ENCODE peak calls at places on chromosomes 6 and 20, in four cellular contexts. L is HCT116, U is PC-3, D is H9. O is an unnamed sample.

GRCh38 chr6:43992126-43992663 is 135.1 kb downstream of the MRPL14 start:
- DNase-seq in L (no peak), U (no peak), D (no peak), O (no peak)

GRCh38 chr6:51292659-51293058 is 474.0 kb downstream of the TFAP2B start:
- DNase-seq in L (no peak), U (peak), D (no peak), O (no peak)

GRCh38 chr6:132060591-132060990 is 109.4 kb upstream of the CCN2 start:
- DNase-seq in L (no peak), U (peak), D (no peak), O (peak)

GRCh38 chr20:14878676-14879019 is 541.2 kb upstream of the FLRT3 start:
- DNase-seq in L (no peak), U (no peak), D (no peak), O (no peak)

GRCh38 chr6:136728976-136729515 is 63.2 kb downstream of the MAP3K5 start:
- DNase-seq in L (no peak), U (no peak), D (no peak), O (no peak)

GRCh38 chr6:136897071-136897470 is 25.0 kb upstream of the SLC35D3 start:
- DNase-seq in L (no peak), U (no peak), D (no peak), O (no peak)

GRCh38 chr20:46680684-46681031 is 8.6 kb downstream of the TP53RK start:
- DNase-seq in L (no peak), U (no peak), D (no peak), O (no peak)

GRCh38 chr20:61271273-61272221 is 19.5 kb downstream of the CDH4 start:
- DNase-seq in L (no peak), U (no peak), D (no peak), O (no peak)

GRCh38 chr6:35170166-35170565 is 29.0 kb upstream of the TCP11 start:
- DNase-seq in L (no peak), U (no peak), D (no peak), O (no peak)

GRCh38 chr6:148223424-148223842 is 119.2 kb upstream of the SASH1 start:
- DNase-seq in L (no peak), U (peak), D (no peak), O (peak)

GRCh38 chr6:70724524-70724923 is 56.8 kb downstream of the SMAP1 start:
- DNase-seq in L (no peak), U (no peak), D (no peak), O (no peak)

GRCh38 chr6:188821-189655 is 103.2 kb upstream of the DUSP22 start:
- DNase-seq in L (peak), U (peak), D (peak), O (peak)

GRCh38 chr6:3325210-3325609 is 66.5 kb downstream of the PSMG4 start:
- DNase-seq in L (no peak), U (peak), D (no peak), O (peak)

GRCh38 chr20:16530201-16530681 is 43.0 kb downstream of the KIF16B start:
- DNase-seq in L (peak), U (peak), D (no peak), O (no peak)

GRCh38 chr6:35728663-35729348 is 8.0 kb upstream of the ARMC12 start:
- DNase-seq in L (no peak), U (no peak), D (no peak), O (no peak)

DNA sequence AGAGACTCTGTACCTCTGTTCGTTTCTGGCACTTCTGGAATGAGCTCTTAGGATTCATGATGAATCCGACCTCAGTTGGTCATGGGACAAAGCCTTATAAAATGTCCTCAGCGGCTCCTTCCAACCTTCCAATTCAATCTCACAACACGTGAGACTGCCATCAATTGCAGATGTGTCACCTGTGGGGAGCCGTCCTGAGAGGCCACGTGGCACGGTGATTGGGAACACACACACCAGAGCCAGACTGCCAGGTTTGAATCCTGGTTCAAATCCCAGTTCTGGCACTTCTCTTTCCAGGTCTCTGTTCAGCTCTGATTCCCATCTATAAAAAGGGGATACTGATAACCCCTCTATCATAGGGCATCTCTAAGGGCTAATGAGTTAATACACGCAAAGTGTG is 124.5 kb downstream of the ANKRD60 start:
- DNase-seq in L (no peak), U (no peak), D (no peak), O (no peak)
- H3K9ac ChIP-seq in L (no peak), U (no peak), D (no peak), O (no peak)

DNA sequence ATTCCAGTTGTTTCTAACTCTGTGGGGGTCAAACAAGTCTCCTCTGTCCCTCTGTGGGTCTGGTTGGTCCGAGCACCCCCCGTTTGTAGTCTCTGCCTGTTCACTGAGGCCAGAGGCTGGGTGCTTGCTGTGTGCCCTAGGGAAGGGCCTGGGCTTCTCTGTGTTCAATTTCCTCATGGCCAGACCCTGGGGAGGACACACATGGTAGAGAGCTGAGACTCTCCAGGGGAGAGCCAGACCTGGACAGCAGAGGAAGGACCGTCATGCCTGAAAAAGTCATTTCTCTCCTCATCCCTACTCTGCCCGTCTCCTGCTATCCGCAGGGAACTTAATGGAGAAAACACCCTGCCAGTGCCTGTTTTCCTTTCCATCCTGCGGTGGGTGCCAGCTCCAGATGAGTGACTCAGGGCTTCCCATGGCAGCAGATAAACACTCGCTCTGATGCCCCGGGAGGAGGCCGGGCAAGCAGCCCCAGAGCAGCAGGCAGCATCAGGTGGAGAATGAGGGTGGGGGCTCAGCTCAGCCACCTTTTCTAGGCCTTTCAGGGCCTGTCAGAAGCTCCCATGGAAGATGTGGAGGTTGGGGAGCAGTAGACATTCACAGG is 51.9 kb downstream of the SNAI1 start:
- DNase-seq in L (no peak), U (peak), D (no peak), O (peak)
- H3K9ac ChIP-seq in L (no peak), U (peak), D (no peak), O (peak)

GRCh38 chr6:65896140-65896539 is 189.1 kb upstream of the EYS start:
- DNase-seq in L (no peak), U (no peak), D (no peak), O (no peak)
- H3K9ac ChIP-seq in L (no peak), U (no peak), D (no peak), O (no peak)

DNA sequence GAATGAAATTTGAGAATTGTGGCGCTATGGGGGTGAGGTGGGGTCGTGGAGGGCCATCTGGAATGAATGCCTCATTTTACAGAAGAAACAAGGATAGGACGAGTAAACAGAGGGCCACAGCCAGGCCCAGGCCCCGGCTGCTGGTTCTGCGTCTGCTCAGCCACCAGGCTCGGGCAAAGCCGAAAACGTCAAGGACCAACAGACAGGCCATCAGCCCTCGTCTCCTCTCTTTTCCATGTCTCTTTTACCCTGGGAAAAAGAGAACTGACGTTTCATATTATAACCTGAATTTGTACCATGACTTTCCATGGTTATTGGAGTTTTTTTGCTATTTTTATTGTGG is 212.4 kb upstream of the ARID1B start:
- DNase-seq in L (no peak), U (no peak), D (no peak), O (no peak)
- H3K9ac ChIP-seq in L (no peak), U (no peak), D (no peak), O (no peak)

GRCh38 chr20:22572491-22572890 is 11.9 kb downstream of the FOXA2 start:
- DNase-seq in L (no peak), U (no peak), D (no peak), O (no peak)

GRCh38 chr20:22575737-22576136 is 8.6 kb downstream of the FOXA2 start:
- DNase-seq in L (no peak), U (no peak), D (no peak), O (no peak)

GRCh38 chr20:22575087-22575721 is 9.2 kb downstream of the FOXA2 start:
- DNase-seq in L (no peak), U (peak), D (no peak), O (no peak)

GRCh38 chr20:22576273-22576672 is 8.1 kb downstream of the FOXA2 start:
- DNase-seq in L (no peak), U (no peak), D (no peak), O (no peak)

DNA sequence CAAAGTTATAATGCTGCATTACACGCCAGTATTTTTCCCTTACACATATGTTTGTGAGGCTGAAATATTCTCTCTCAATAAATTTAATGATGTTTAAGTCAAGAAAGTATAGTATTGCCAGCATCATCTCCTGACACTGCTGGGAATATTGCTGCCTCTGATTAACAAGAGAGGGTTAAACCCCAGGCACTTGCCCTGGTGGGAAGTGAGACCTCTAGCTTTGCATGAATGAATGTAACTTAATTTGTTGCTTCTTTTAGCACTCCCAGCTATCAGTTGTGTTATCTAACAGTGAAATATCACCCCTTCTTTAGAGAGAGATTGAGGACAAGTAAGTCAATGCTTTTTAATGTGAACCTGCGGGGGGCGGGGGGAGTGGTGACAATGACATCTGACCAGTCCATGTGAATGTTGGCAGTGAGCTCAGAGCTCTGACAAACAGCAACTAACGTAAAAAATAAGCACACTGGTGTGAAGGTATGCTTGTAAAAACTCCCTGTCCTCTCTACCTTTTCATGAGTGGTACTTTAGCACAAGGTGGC is 9.8 kb downstream of the FOXA2 start:
- DNase-seq in L (no peak), U (peak), D (no peak), O (no peak)
- H3K9ac ChIP-seq in L (no peak), U (peak), D (no peak), O (no peak)